ENCODE peak calls at places on chromosomes 1 and 21, in five cellular contexts. G, X, T, Z and L are unnamed samples. For H3K4me1, the result is how much of the 10 kb centered on the place peaks cover.

GRCh38 chr1:110616587-110616986 is 10.4 kb upstream of the KCNA2 start:
- DNase-seq in T (no peak), G (no peak), Z (no peak), X (no peak), L (no peak)

GRCh38 chr1:167483790-167484189 is 34.5 kb downstream of the CD247 start:
- DNase-seq in X (no peak), Z (no peak), G (no peak), T (peak), L (no peak)

GRCh38 chr1:202807926-202808757 is at the start of gene KDM5B:
- DNase-seq in G (peak), X (peak), T (peak), Z (peak), L (peak)

GRCh38 chr1:203327684-203328457 is 22.6 kb downstream of the BTG2 start:
- DNase-seq in T (peak), Z (peak), G (no peak), X (no peak), L (no peak)

GRCh38 chr1:41906977-41907376 is 11.7 kb downstream of the HIVEP3 start:
- DNase-seq in T (no peak), Z (no peak), G (no peak), X (no peak), L (no peak)

GRCh38 chr21:41622201-41622600 is 114.2 kb upstream of the TMPRSS2 start:
- DNase-seq in X (no peak), G (no peak), Z (no peak), T (no peak), L (no peak)

GRCh38 chr1:205354259-205354904 is 2.3 kb downstream of the KLHDC8A start:
- DNase-seq in X (no peak), T (peak), G (no peak), Z (no peak), L (no peak)

GRCh38 chr1:172661107-172661506 is 2.2 kb downstream of the FASLG start:
- DNase-seq in G (no peak), T (no peak), Z (no peak), X (no peak), L (no peak)

GRCh38 chr1:176448340-176448739 is 14.6 kb upstream of the PAPPA2 start:
- DNase-seq in G (no peak), T (no peak), X (no peak), Z (no peak), L (no peak)

GRCh38 chr1:14328687-14329086 is 269.8 kb upstream of the KAZN start:
- DNase-seq in G (no peak), T (no peak), X (no peak), Z (no peak), L (no peak)

GRCh38 chr1:178055779-178056471 is 38.0 kb upstream of the RASAL2 start:
- DNase-seq in G (no peak), Z (no peak), T (peak), X (no peak), L (peak)

GRCh38 chr1:179731643-179732042 is 11.4 kb upstream of the FAM163A start:
- DNase-seq in Z (no peak), X (no peak), T (no peak), G (no peak), L (no peak)

GRCh38 chr1:156006666-156007376 is 13.9 kb downstream of the SSR2 start:
- DNase-seq in Z (no peak), G (no peak), X (no peak), T (no peak), L (no peak)

GRCh38 chr1:116345011-116345410 is 28.0 kb upstream of the ATP1A1 start:
- DNase-seq in Z (no peak), G (no peak), X (no peak), T (no peak), L (no peak)

GRCh38 chr1:212666116-212666775 is 33.4 kb downstream of the BATF3 start:
- DNase-seq in G (no peak), X (no peak), T (no peak), Z (no peak), L (no peak)

GRCh38 chr1:115296981-115297380 is 41.1 kb downstream of the NGF start:
- DNase-seq in Z (no peak), X (no peak), G (no peak), T (no peak), L (no peak)

GRCh38 chr21:45403825-45404725 is 890 bp upstream of the COL18A1 start:
- DNase-seq in X (peak), G (peak), T (peak), Z (peak), L (peak)

GRCh38 chr1:50822035-50822776 is 137.9 kb downstream of the FAF1 start:
- DNase-seq in X (no peak), T (no peak), Z (no peak), G (no peak), L (no peak)

GRCh38 chr1:224433041-224433670 is 1.4 kb downstream of the WDR26 start:
- DNase-seq in G (peak), T (no peak), Z (no peak), X (peak), L (peak)

GRCh38 chr1:224433671-224434446 is 738 bp downstream of the WDR26 start:
- DNase-seq in G (peak), Z (peak), X (peak), T (peak), L (peak)

GRCh38 chr1:224432141-224432540 is 2.5 kb downstream of the WDR26 start:
- DNase-seq in G (no peak), T (no peak), Z (no peak), X (no peak), L (no peak)

GRCh38 chr1:224431726-224432125 is 2.9 kb downstream of the WDR26 start:
- DNase-seq in G (no peak), T (no peak), X (no peak), Z (no peak), L (no peak)

DNA sequence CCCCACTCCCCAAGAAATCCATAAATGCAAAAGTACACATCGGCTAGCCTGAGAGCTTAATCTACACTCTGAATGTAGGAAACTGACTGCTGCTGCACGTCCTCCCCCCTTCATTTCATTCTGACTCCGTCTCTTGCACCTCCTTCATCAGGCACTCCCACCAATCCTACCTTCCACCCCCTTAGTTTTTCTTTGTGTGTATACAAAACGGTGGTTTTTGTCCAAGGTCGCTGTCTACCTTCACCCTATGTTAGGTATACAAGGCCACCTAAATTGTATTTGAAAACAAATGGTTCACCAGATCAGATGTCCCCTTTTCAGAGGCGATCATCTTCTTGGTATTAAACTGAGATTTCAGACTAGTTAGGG is 1.9 kb downstream of the WDR26 start:
- DNase-seq in T (no peak), Z (no peak), X (no peak), G (no peak), L (no peak)
- H3K4me3 ChIP-seq in T (peak), Z (peak), X (peak), G (peak), L (peak)

GRCh38 chr1:237972186-237972585 is 81.5 kb upstream of the ZP4 start:
- DNase-seq in T (no peak), Z (no peak), G (no peak), X (no peak), L (no peak)

GRCh38 chr1:237975903-237976302 is 85.2 kb upstream of the ZP4 start:
- DNase-seq in G (no peak), T (no peak), Z (no peak), X (no peak), L (no peak)

GRCh38 chr1:237981223-237981622 is 90.5 kb upstream of the ZP4 start:
- DNase-seq in G (no peak), T (no peak), X (no peak), Z (no peak), L (no peak)

DNA sequence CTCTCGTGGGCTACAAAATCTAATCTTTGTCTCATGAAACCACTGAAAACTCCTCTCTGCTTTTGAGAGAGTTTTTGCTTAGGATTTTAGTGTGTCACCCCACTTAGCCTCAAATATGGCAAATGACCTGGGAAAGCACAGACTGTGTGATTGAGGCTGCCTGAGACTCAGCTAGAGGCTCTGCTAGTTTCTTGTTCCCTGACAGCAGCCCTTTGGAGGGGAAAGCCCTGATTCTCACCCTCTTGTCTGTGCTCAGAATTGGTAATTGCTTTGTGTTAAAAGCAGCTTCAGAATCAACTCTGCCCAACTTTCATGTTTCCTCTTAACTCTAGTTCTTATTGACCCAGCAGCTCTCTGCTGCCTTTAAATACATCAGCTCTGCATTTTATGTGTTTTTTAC is 85.6 kb upstream of the ZP4 start:
- DNase-seq in T (no peak), X (no peak), G (no peak), Z (no peak), L (no peak)
- H3K27ac ChIP-seq in T (no peak), X (no peak), G (no peak), Z (no peak), L (no peak)

DNA sequence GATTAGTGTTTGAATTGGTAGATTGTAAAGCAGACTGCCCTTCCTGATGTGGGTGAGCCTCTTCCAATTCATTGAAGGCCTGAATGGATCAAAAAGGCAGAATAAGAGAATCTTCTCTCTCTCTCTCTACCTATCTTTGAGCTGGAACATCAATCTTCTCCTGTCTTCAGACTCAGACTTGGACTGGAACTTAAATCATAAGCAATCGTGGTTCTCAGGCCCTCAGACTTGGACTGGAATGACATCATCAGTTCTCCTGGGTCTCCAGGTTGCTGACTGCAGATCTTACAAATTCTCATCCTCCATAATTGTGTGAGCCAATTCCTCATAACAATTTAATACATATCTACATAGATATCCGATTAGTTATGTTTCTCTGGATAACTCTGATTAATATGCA is 66.8 kb downstream of the IER5 start:
- DNase-seq in X (no peak), T (no peak), G (no peak), Z (no peak), L (no peak)
- H3K4me1 ChIP-seq in X (under half), T (under half), G (under half), Z (half or more), L (under half)

GRCh38 chr1:109466440-109467300 is at the start of gene SYPL2:
- DNase-seq in Z (peak), T (no peak), G (peak), X (peak), L (peak)
- H3K4me3 ChIP-seq in Z (peak), T (peak), G (peak), X (peak), L (peak)

GRCh38 chr1:94875794-94876193 is 51.1 kb downstream of the CNN3 start:
- DNase-seq in Z (no peak), X (no peak), G (no peak), T (no peak), L (no peak)

GRCh38 chr1:94871031-94871430 is 50.9 kb downstream of the SLC44A3 start:
- DNase-seq in G (no peak), Z (no peak), T (no peak), X (no peak), L (no peak)

GRCh38 chr1:94874423-94874822 is 52.5 kb downstream of the CNN3 start:
- DNase-seq in X (no peak), Z (no peak), G (no peak), T (no peak), L (no peak)

GRCh38 chr1:94873520-94874351 is 53.2 kb downstream of the CNN3 start:
- DNase-seq in G (no peak), T (no peak), Z (no peak), X (no peak), L (no peak)

DNA sequence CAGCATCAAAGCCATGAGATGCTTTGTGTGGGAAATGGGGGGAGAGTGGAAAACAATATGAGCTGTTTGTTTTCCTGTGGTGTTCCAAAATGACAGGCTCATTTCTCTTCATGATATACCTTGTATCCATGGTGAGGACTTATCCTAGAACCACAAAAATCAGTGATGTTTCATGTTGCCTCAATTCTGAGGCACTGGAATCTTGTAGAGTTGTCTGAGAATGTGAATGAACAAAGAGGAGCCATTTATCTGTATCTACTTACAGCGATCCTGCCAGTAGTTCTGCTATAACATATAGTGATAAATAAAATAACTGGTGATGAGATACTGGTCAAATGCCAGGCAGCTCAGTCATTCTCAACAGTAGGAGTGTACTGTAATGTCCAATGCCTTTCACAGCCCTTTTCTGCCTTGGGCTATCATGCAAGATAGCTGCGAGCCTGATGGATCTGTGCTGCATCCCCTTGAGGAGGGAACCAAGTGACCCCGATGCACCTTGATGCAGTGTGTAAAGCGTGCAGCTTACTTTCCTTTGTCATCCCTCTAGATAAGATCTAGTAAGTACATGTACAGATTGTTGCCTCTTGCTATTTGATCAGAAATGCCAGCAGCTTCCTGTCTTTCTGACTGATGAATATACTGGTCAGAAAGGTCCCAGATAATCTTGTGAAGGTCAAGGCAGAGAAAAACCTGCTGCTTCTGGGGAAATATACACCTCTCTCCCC is 52.8 kb downstream of the SLC44A3 start:
- DNase-seq in T (no peak), Z (no peak), G (no peak), X (no peak), L (no peak)
- H3K27ac ChIP-seq in T (no peak), Z (peak), G (no peak), X (no peak), L (no peak)